ENCODE peak calls at places on chromosomes 13 and 19, in nine cellular contexts. D is stimulated activated CD8-positive, alpha-beta memory T cell treated with anti-CD3 and anti-CD28 coated beads, Interleukin-15, amount 100 ng/mL, for 4 hours; Y is activated CD4-positive, alpha-beta T cell treated with anti-CD3 and anti-CD28 coated beads for 24 hours; A is nephron progenitor cell; C is activated T-helper 1 cell treated with anti-CD3 and anti-CD28 coated beads, Interleukin-12 subunit alpha, Interleukin-12 subunit beta, Interleukin-2, Interleukin-4 antibody, amounts not matched to agents 30 ng/mL and 10 ng/mL and 1 ng/mL, durations not matched to agents 14 hours and 24 hours and 36 hours; O is EH; K is T-helper 9 cell; W is lung microvascular endothelial cell; H is stimulated activated CD4-positive, alpha-beta T cell treated with anti-CD3 and anti-CD28 coated beads, Interleukin-1b, Interleukin-23, amount 100 ng/mL, for 1 hour. G is an unnamed sample.

GRCh38 chr19:7729831-7730285 is 2.1 kb downstream of the CLEC4G start:
- DNase-seq in D (no peak), Y (no peak), A (peak; percentile 13), C (no peak), O (no peak), K (no peak), W (no peak), H (no peak), G (no peak)

GRCh38 chr19:14563989-14564650 is 7.7 kb downstream of the NDUFB7 start:
- DNase-seq in D (no peak), Y (peak; percentile 31), A (peak; percentile 48), C (no peak), O (peak; percentile 32), K (peak; percentile 27), W (peak; percentile 23), H (no peak), G (no peak)

GRCh38 chr19:13150919-13151604 is 851 bp downstream of the IER2 start:
- DNase-seq in D (no peak), Y (no peak), A (peak; percentile 33), C (no peak), O (no peak), K (no peak), W (no peak), H (no peak), G (peak; percentile 87)

GRCh38 chr19:17075860-17076538 is 422 bp downstream of the MYO9B start:
- DNase-seq in D (peak; percentile 27), Y (no peak), A (no peak), C (peak; percentile 42), O (peak; percentile 48), K (peak; percentile 44), W (peak; percentile 45), H (no peak), G (no peak)

GRCh38 chr19:18644144-18645034 is 7.6 kb downstream of the KLHL26 start:
- DNase-seq in D (no peak), Y (no peak), A (no peak), C (no peak), O (no peak), K (no peak), W (no peak), H (no peak), G (peak; percentile 75)

GRCh38 chr13:98313938-98314292 is 136.8 kb upstream of the RNF113B start:
- DNase-seq in D (no peak), Y (no peak), A (no peak), C (no peak), O (no peak), K (no peak), W (no peak), H (no peak), G (no peak)

GRCh38 chr19:40521276-40521675 is 54.5 kb downstream of the SPTBN4 start:
- DNase-seq in D (no peak), Y (no peak), A (no peak), C (no peak), O (peak; percentile 43), K (no peak), W (peak; percentile 48), H (no peak), G (no peak)

GRCh38 chr13:80363890-80364503 is 23.1 kb upstream of the SPRY2 start:
- DNase-seq in D (no peak), Y (no peak), A (no peak), C (no peak), O (peak; percentile 46), K (no peak), W (peak; percentile 49), H (no peak), G (no peak)

GRCh38 chr13:34748561-34748960 is 193.5 kb upstream of the NBEA start:
- DNase-seq in D (no peak), Y (no peak), A (no peak), C (no peak), O (no peak), K (no peak), W (no peak), H (no peak), G (no peak)

GRCh38 chr19:10565567-10566407 is at the start of gene KRI1:
- DNase-seq in D (peak; percentile 97), Y (peak; percentile 96), A (peak; percentile 99), C (peak; percentile 100), O (peak; percentile 98), K (peak; percentile 98), W (peak; percentile 97), H (peak; percentile 99), G (peak; percentile 99)

GRCh38 chr13:75879656-75880055 is 243.5 kb downstream of the LMO7 start:
- DNase-seq in D (no peak), Y (no peak), A (no peak), C (no peak), O (no peak), K (no peak), W (peak; percentile 13), H (no peak), G (no peak)

GRCh38 chr19:15840833-15841232 is 25.4 kb upstream of the OR10H1 start:
- DNase-seq in D (no peak), Y (no peak), A (no peak), C (no peak), O (no peak), K (no peak), W (no peak), H (no peak), G (no peak)

GRCh38 chr13:48567521-48568331 is 34.8 kb upstream of the RCBTB2 start:
- DNase-seq in D (no peak), Y (no peak), A (no peak), C (no peak), O (peak; percentile 12), K (no peak), W (no peak), H (no peak), G (no peak)

GRCh38 chr13:97225533-97225932 is 3.4 kb downstream of the MBNL2 start:
- DNase-seq in D (no peak), Y (no peak), A (no peak), C (no peak), O (peak; percentile 8), K (no peak), W (peak; percentile 34), H (no peak), G (no peak)

GRCh38 chr19:3398900-3399278 is 32.5 kb downstream of the NFIC start:
- DNase-seq in D (no peak), Y (no peak), A (no peak), C (no peak), O (no peak), K (no peak), W (no peak), H (no peak), G (no peak)

GRCh38 chr13:62387642-62388041 is 972.0 kb upstream of the PCDH20 start:
- DNase-seq in D (no peak), Y (no peak), A (no peak), C (no peak), O (no peak), K (no peak), W (no peak), H (no peak), G (no peak)

GRCh38 chr19:7199613-7200533 is 94.3 kb downstream of the INSR start:
- DNase-seq in D (no peak), Y (no peak), A (no peak), C (no peak), O (no peak), K (no peak), W (no peak), H (no peak), G (no peak)

GRCh38 chr19:38057954-38058690 is 151.1 kb downstream of the SIPA1L3 start:
- DNase-seq in D (no peak), Y (no peak), A (no peak), C (no peak), O (no peak), K (no peak), W (no peak), H (no peak), G (no peak)

GRCh38 chr19:58328999-58329398 is 2.2 kb downstream of the ZSCAN22 start:
- DNase-seq in D (no peak), Y (no peak), A (peak; percentile 70), C (no peak), O (no peak), K (no peak), W (no peak), H (no peak), G (no peak)

GRCh38 chr13:110503037-110503901 is 58.3 kb downstream of the RAB20 start:
- DNase-seq in D (no peak), Y (no peak), A (no peak), C (no peak), O (no peak), K (no peak), W (no peak), H (no peak), G (no peak)

GRCh38 chr19:31337007-31337914 is 12.0 kb downstream of the TSHZ3 start:
- DNase-seq in D (no peak), Y (no peak), A (peak; percentile 37), C (no peak), O (no peak), K (no peak), W (no peak), H (no peak), G (no peak)

GRCh38 chr19:5953680-5954213 is 24.2 kb downstream of the RANBP3 start:
- DNase-seq in D (no peak), Y (no peak), A (no peak), C (peak; percentile 24), O (peak; percentile 60), K (no peak), W (peak; percentile 60), H (no peak), G (no peak)

GRCh38 chr13:31860002-31860401 is 120.7 kb downstream of the RXFP2 start:
- DNase-seq in D (no peak), Y (no peak), A (no peak), C (no peak), O (no peak), K (no peak), W (no peak), H (no peak), G (no peak)

GRCh38 chr13:92769064-92769463 is 457.5 kb upstream of the GPC6 start:
- DNase-seq in D (no peak), Y (no peak), A (no peak), C (no peak), O (no peak), K (no peak), W (no peak), H (no peak), G (no peak)

GRCh38 chr19:246551-246950 is 44.7 kb downstream of the PLPP2 start:
- DNase-seq in D (no peak), Y (no peak), A (no peak), C (peak; percentile 14), O (no peak), K (no peak), W (no peak), H (no peak), G (no peak)

GRCh38 chr13:49098198-49098597 is 121.9 kb upstream of the MLNR start:
- DNase-seq in D (no peak), Y (no peak), A (no peak), C (no peak), O (peak; percentile 96), K (no peak), W (peak; percentile 97), H (no peak), G (no peak)

GRCh38 chr19:33683881-33684549 is 62.3 kb downstream of the CHST8 start:
- DNase-seq in D (no peak), Y (no peak), A (peak; percentile 91), C (no peak), O (peak; percentile 48), K (no peak), W (peak; percentile 60), H (no peak), G (no peak)